ENCODE peak calls at places on chromosomes 7 and 10, in seven cellular contexts. G is pancreas, A is ACHN, M is NCI-H187, Z is NCI-H1105 treated with DMSO at 0.1 percent for 48 hours, S is GDM1, D is activated T-cell treated with anti-CD3 and anti-CD28 coated beads for 1 hour. E is an unnamed sample.

GRCh38 chr7:52472006-52472405 is 563.4 kb upstream of the POM121L12 start:
- DNase-seq in G (no peak), A (no peak), M (no peak), Z (no peak), S (no peak), D (no peak), E (no peak)

GRCh38 chr7:90944021-90944420 is 320.2 kb upstream of the FZD1 start:
- DNase-seq in G (no peak), A (no peak), M (no peak), Z (no peak), S (no peak), D (no peak), E (no peak)

GRCh38 chr7:43511769-43512515 is 71.0 kb upstream of the STK17A start:
- DNase-seq in G (no peak), A (no peak), M (no peak), Z (no peak), S (no peak), D (no peak), E (no peak)

GRCh38 chr7:44187636-44188416 is 1.4 kb downstream of the GCK start:
- DNase-seq in G (no peak), A (no peak), M (no peak), Z (no peak), S (no peak), D (no peak), E (peak)

GRCh38 chr7:102061981-102062390 is 224.7 kb upstream of the SH2B2 start:
- DNase-seq in G (no peak), A (peak), M (no peak), Z (no peak), S (no peak), D (no peak), E (no peak)

GRCh38 chr7:24902276-24902675 is 77.7 kb downstream of the OSBPL3 start:
- DNase-seq in G (no peak), A (no peak), M (no peak), Z (no peak), S (no peak), D (no peak), E (no peak)

GRCh38 chr7:102318482-102318971 is 31.9 kb downstream of the SH2B2 start:
- DNase-seq in G (no peak), A (no peak), M (no peak), Z (peak), S (no peak), D (no peak), E (no peak)

GRCh38 chr7:105674200-105675030 is 93.1 kb upstream of the EFCAB10 start:
- DNase-seq in G (no peak), A (no peak), M (no peak), Z (no peak), S (no peak), D (no peak), E (peak)

GRCh38 chr7:129368389-129368986 is 65.7 kb upstream of the STRIP2 start:
- DNase-seq in G (no peak), A (no peak), M (no peak), Z (no peak), S (no peak), D (no peak), E (no peak)

GRCh38 chr7:148290451-148291005 is 300.0 kb upstream of the C7orf33 start:
- DNase-seq in G (no peak), A (no peak), M (no peak), Z (peak), S (no peak), D (no peak), E (no peak)

GRCh38 chr7:12423355-12423994 is 19.8 kb upstream of the VWDE start:
- DNase-seq in G (no peak), A (no peak), M (no peak), Z (no peak), S (no peak), D (no peak), E (no peak)

GRCh38 chr10:102113261-102113955 is 6.8 kb downstream of the LDB1 start:
- DNase-seq in G (no peak), A (no peak), M (no peak), Z (no peak), S (no peak), D (no peak), E (no peak)

GRCh38 chr7:82906502-82906901 is 256.2 kb downstream of the PCLO start:
- DNase-seq in G (no peak), A (no peak), M (no peak), Z (no peak), S (no peak), D (no peak), E (no peak)

GRCh38 chr7:112225006-112225405 is 18.5 kb downstream of the ZNF277 start:
- DNase-seq in G (no peak), A (no peak), M (no peak), Z (no peak), S (no peak), D (no peak), E (no peak)

GRCh38 chr7:112487938-112488575 is 7.3 kb downstream of the LSMEM1 start:
- DNase-seq in G (no peak), A (no peak), M (no peak), Z (no peak), S (no peak), D (no peak), E (no peak)

GRCh38 chr10:93445978-93446720 is 36.0 kb downstream of the MYOF start:
- DNase-seq in G (no peak), A (no peak), M (no peak), Z (no peak), S (no peak), D (no peak), E (no peak)

GRCh38 chr10:13751191-13751764 is 164.5 kb downstream of the PRPF18 start:
- DNase-seq in G (no peak), A (no peak), M (no peak), Z (no peak), S (no peak), D (no peak), E (no peak)

GRCh38 chr7:18975276-18975675 is 142.2 kb downstream of the TWIST1 start:
- DNase-seq in G (no peak), A (no peak), M (no peak), Z (no peak), S (no peak), D (no peak), E (no peak)

GRCh38 chr10:95246582-95247051 is 44.2 kb downstream of the PDLIM1 start:
- DNase-seq in G (peak), A (peak), M (peak), Z (peak), S (peak), D (peak), E (peak)

GRCh38 chr10:22690614-22691431 is 23.6 kb downstream of the PIP4K2A start:
- DNase-seq in G (no peak), A (no peak), M (no peak), Z (no peak), S (no peak), D (no peak), E (no peak)

GRCh38 chr10:46557319-46558140 is 1.1 kb upstream of the GPRIN2 start:
- DNase-seq in G (no peak), A (no peak), M (no peak), Z (no peak), S (no peak), D (no peak), E (peak)

GRCh38 chr7:111159426-111159825 is 68.5 kb downstream of the LRRN3 start:
- DNase-seq in G (no peak), A (no peak), M (no peak), Z (no peak), S (no peak), D (no peak), E (no peak)

GRCh38 chr10:80118669-80119068 is 13.9 kb upstream of the PLAC9 start:
- DNase-seq in G (no peak), A (no peak), M (no peak), Z (no peak), S (no peak), D (no peak), E (no peak)

GRCh38 chr7:2172311-2173183 is 60.2 kb downstream of the MAD1L1 start:
- DNase-seq in G (peak), A (no peak), M (no peak), Z (peak), S (no peak), D (no peak), E (no peak)

GRCh38 chr7:20235303-20235702 is 18.1 kb upstream of the MACC1 start:
- DNase-seq in G (no peak), A (no peak), M (no peak), Z (no peak), S (no peak), D (no peak), E (no peak)

GRCh38 chr10:110535958-110536891 is 31.3 kb upstream of the SMC3 start:
- DNase-seq in G (no peak), A (peak), M (no peak), Z (no peak), S (peak), D (no peak), E (no peak)

GRCh38 chr7:6443372-6443941 is 4.3 kb downstream of the DAGLB start:
- DNase-seq in G (no peak), A (peak), M (no peak), Z (no peak), S (no peak), D (no peak), E (no peak)

GRCh38 chr7:80604436-80604835 is 34.0 kb upstream of the CD36 start:
- DNase-seq in G (no peak), A (no peak), M (no peak), Z (peak), S (no peak), D (no peak), E (no peak)

GRCh38 chr7:88589915-88590314 is 169.6 kb upstream of the ZNF804B start:
- DNase-seq in G (no peak), A (no peak), M (no peak), Z (no peak), S (no peak), D (no peak), E (no peak)

GRCh38 chr7:34823650-34824258 is 165.7 kb downstream of the NPSR1 start:
- DNase-seq in G (peak), A (peak), M (peak), Z (peak), S (no peak), D (peak), E (peak)

GRCh38 chr7:77253151-77253550 is 53.5 kb upstream of the FGL2 start:
- DNase-seq in G (no peak), A (no peak), M (no peak), Z (no peak), S (no peak), D (no peak), E (no peak)

GRCh38 chr7:150586068-150586777 is 19.0 kb downstream of the GIMAP4 start:
- DNase-seq in G (no peak), A (no peak), M (no peak), Z (no peak), S (peak), D (no peak), E (no peak)

GRCh38 chr10:33066558-33067236 is 108.7 kb upstream of the ITGB1 start:
- DNase-seq in G (no peak), A (no peak), M (no peak), Z (no peak), S (no peak), D (no peak), E (no peak)

GRCh38 chr7:91310829-91311460 is 46.7 kb downstream of the FZD1 start:
- DNase-seq in G (no peak), A (no peak), M (no peak), Z (no peak), S (no peak), D (no peak), E (no peak)

GRCh38 chr10:59287587-59287986 is 74.8 kb downstream of the FAM13C start:
- DNase-seq in G (no peak), A (no peak), M (no peak), Z (no peak), S (no peak), D (no peak), E (no peak)

GRCh38 chr7:75881436-75882095 is 2.7 kb downstream of the RHBDD2 start:
- DNase-seq in G (no peak), A (no peak), M (no peak), Z (no peak), S (no peak), D (no peak), E (no peak)

GRCh38 chr7:139820089-139820488 is 9.0 kb upstream of the TBXAS1 start:
- DNase-seq in G (no peak), A (no peak), M (no peak), Z (no peak), S (no peak), D (no peak), E (no peak)

GRCh38 chr10:110901954-110902819 is 16.8 kb downstream of the BBIP1 start:
- DNase-seq in G (no peak), A (peak), M (no peak), Z (no peak), S (no peak), D (no peak), E (no peak)

GRCh38 chr10:84423729-84424128 is 95.3 kb downstream of the CCSER2 start:
- DNase-seq in G (no peak), A (no peak), M (no peak), Z (no peak), S (no peak), D (no peak), E (no peak)

E was measured in left lobe of liver.